ENCODE peak calls at places on chromosomes 5 and 9, in seven cellular contexts. P, Z, G, M, Y, F and K are unnamed samples.

GRCh38 chr5:61632064-61632463 is 300.0 kb downstream of the ZSWIM6 start:
- DNase-seq in F (no peak), P (no peak), G (no peak), Y (no peak), M (no peak), Z (no peak), K (no peak)

GRCh38 chr9:133768371-133768858 is 30.3 kb upstream of the SARDH start:
- DNase-seq in Z (no peak), F (no peak), G (no peak), M (no peak), P (no peak), Y (no peak), K (no peak)

GRCh38 chr5:71905804-71906711 is 187.0 kb downstream of the CARTPT start:
- DNase-seq in Z (peak), M (no peak), Y (no peak), G (no peak), P (no peak), F (no peak), K (no peak)

GRCh38 chr5:95822038-95822407 is 503 bp downstream of the GLRX start:
- DNase-seq in Z (peak), G (no peak), F (no peak), M (no peak), Y (no peak), P (peak), K (peak)

GRCh38 chr9:17509698-17510097 is 69.2 kb upstream of the SH3GL2 start:
- DNase-seq in G (no peak), M (no peak), Z (no peak), P (no peak), Y (no peak), F (no peak), K (no peak)

GRCh38 chr9:108664309-108665255 is 191.2 kb downstream of the ACTL7B start:
- DNase-seq in Y (no peak), G (no peak), P (no peak), F (no peak), M (no peak), Z (no peak), K (no peak)

GRCh38 chr5:38258319-38259061 is at the start of gene EGFLAM:
- DNase-seq in F (no peak), P (peak), M (peak), Y (no peak), Z (peak), G (no peak), K (peak)

GRCh38 chr9:137245450-137246421 is 4.6 kb downstream of the TUBB4B start:
- DNase-seq in P (no peak), G (no peak), M (no peak), F (no peak), Y (no peak), Z (no peak), K (no peak)

GRCh38 chr5:151288180-151288579 is 15.4 kb downstream of the SLC36A3 start:
- DNase-seq in F (no peak), Y (peak), M (no peak), Z (no peak), P (no peak), G (peak), K (peak)

GRCh38 chr5:123086376-123087055 is 2.5 kb upstream of the PRDM6 start:
- DNase-seq in G (no peak), P (no peak), Z (peak), Y (no peak), F (no peak), M (peak), K (no peak)

GRCh38 chr9:72718503-72718902 is 197.1 kb downstream of the TMC1 start:
- DNase-seq in Y (no peak), G (no peak), Z (no peak), M (peak), F (no peak), P (no peak), K (no peak)

GRCh38 chr5:130549884-130550552 is 615.0 kb downstream of the HINT1 start:
- DNase-seq in M (no peak), Z (no peak), G (peak), P (no peak), Y (peak), F (no peak), K (no peak)

GRCh38 chr5:177472460-177473441 is 683 bp downstream of the DBN1 start:
- DNase-seq in P (peak), M (no peak), Y (peak), F (no peak), Z (peak), G (no peak), K (peak)

GRCh38 chr5:43315262-43315661 is 2.0 kb upstream of the HMGCS1 start:
- DNase-seq in F (no peak), P (no peak), G (peak), Y (no peak), M (no peak), Z (no peak), K (no peak)

GRCh38 chr5:109692011-109692410 is 2.3 kb downstream of the MAN2A1 start:
- DNase-seq in Z (no peak), P (no peak), G (no peak), F (no peak), M (no peak), Y (no peak), K (no peak)

GRCh38 chr5:103562453-103563157 is at the start of gene NUDT12:
- DNase-seq in Z (peak), Y (peak), P (peak), M (peak), G (peak), F (peak), K (peak)

GRCh38 chr9:123347289-123348060 is 8.5 kb upstream of the CRB2 start:
- DNase-seq in Z (no peak), G (no peak), P (no peak), F (no peak), Y (no peak), M (no peak), K (no peak)

GRCh38 chr9:134052491-134052890 is 15.3 kb downstream of the BRD3 start:
- DNase-seq in P (no peak), Z (no peak), Y (no peak), F (no peak), G (no peak), M (no peak), K (no peak)

GRCh38 chr9:133986774-133987454 is 5.2 kb downstream of the VAV2 start:
- DNase-seq in Z (no peak), Y (no peak), M (no peak), P (no peak), G (no peak), F (no peak), K (no peak)

GRCh38 chr5:57441557-57441956 is 41.1 kb downstream of the ACTBL2 start:
- DNase-seq in Y (no peak), F (no peak), M (no peak), G (no peak), Z (no peak), P (peak), K (no peak)

GRCh38 chr9:106920701-106921283 is 57.8 kb downstream of the ZNF462 start:
- DNase-seq in F (no peak), Y (peak), M (no peak), G (peak), Z (no peak), P (no peak), K (no peak)

GRCh38 chr5:112709416-112709815 is 28.3 kb upstream of the APC start:
- DNase-seq in Y (no peak), M (no peak), G (no peak), P (no peak), F (no peak), Z (no peak), K (no peak)

GRCh38 chr5:112420111-112420864 is 1.2 kb upstream of the EPB41L4A start:
- DNase-seq in F (peak), G (peak), Y (peak), P (peak), M (peak), Z (peak), K (peak)

DNA sequence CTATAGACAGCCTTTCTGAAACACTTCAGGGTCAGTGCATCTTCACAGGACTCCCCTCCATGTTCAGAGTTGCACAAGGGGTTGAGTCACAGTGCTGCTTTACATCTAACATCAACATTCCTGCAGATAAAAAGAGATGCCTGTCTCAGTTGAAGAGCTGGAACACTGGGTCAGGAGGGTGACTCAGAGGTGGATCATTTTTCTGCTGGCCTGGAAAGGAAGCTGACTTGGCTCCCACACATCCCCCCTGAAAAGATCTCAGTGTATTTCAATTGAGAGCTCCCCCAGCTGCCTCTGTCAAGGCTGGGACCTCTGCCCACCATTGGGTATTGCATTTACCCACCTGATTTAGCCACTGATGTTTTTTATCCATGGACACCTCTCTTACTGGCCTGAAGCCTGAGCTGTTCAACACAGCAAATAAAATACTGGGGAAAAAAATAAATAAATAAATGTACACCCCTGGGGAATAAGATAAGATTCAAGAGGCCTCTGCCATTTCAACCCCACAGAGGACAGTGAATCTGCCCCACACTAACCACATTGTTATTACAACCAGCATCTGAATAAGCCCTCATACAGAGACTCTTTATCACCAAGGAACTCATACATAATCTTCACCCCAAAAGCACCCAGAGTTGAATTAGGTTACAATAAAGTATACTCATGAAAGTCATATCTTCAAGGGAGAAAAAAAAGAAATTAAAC is 716.4 kb downstream of the SEMA5A start:
- DNase-seq in Z (no peak), G (no peak), F (no peak), P (no peak), M (no peak), Y (no peak), K (no peak)
- TF ChIP-seq JUND in Z (peak), G (no peak), F (no peak), P (no peak), M (no peak), Y (no peak), K (no peak)

GRCh38 chr9:130040901-130041647 is 1.9 kb downstream of the FNBP1 start:
- DNase-seq in P (no peak), Y (no peak), Z (no peak), M (no peak), G (no peak), F (no peak), K (no peak)

GRCh38 chr9:130030821-130031481 is 12.0 kb downstream of the FNBP1 start:
- DNase-seq in M (no peak), Z (no peak), Y (peak), G (no peak), F (no peak), P (no peak), K (no peak)

GRCh38 chr9:130034570-130034969 is 8.4 kb downstream of the FNBP1 start:
- DNase-seq in M (no peak), Z (no peak), F (no peak), G (no peak), Y (no peak), P (no peak), K (no peak)

GRCh38 chr9:130039504-130040147 is 3.4 kb downstream of the FNBP1 start:
- DNase-seq in Y (no peak), M (no peak), F (peak), P (no peak), Z (peak), G (no peak), K (no peak)

GRCh38 chr9:130036099-130036498 is 6.9 kb downstream of the FNBP1 start:
- DNase-seq in M (no peak), Z (no peak), F (no peak), P (no peak), Y (no peak), G (no peak), K (no peak)
- TF ChIP-seq JUND in M (no peak), Z (no peak), F (no peak), P (no peak), Y (no peak), G (no peak), K (no peak)

DNA sequence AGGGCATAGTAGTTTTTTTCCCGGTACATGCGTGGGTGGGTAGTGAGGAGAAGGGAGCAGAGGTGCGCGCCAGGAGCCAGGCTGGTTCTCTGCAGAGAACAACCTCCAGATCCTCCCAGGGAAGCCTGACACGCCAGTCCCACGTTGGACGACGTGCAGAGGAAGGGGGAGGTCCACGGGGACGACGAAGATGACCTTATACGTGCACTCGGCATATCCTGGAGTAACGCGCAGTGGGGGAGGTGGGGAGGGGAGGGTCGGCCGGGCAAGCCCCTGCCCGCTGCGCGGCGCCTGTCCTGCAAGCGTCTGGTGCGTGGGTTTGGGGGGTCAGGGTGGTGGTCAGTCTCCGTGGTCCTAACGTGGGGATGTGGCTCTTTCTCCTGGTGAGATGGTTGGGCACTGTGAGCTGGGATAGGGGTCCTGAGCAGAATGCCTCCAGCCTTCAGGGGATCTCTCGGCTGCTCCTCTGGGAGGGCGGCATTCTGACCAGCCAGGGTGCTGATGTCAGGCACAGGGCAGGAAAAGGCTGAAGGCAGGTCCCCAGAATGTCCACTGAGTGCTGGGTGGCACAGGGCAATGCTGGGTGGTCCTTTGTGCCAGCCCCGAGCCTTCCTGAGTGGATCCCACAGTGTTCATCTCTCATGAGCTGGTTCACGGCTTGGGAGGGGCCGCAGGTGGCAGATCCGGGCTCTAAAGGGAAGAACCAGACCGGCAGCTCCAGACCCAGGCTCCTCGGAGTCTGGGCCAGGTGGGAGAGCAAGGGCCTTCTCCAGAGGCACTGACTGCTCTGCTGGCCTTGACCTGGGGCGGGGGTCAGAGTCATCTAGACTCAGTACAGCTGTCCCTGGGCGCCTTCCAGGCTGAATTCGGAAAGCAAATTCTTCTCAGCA is 10.5 kb upstream of the SCGB3A1 start:
- DNase-seq in M (no peak), Y (no peak), G (no peak), P (no peak), F (no peak), Z (peak), K (no peak)
- TF ChIP-seq JUND in M (no peak), Y (no peak), G (no peak), P (no peak), F (no peak), Z (no peak), K (no peak)

GRCh38 chr9:86352440-86353106 is 1.6 kb downstream of the TUT7 start:
- DNase-seq in P (no peak), Z (no peak), F (no peak), G (no peak), M (no peak), Y (no peak), K (no peak)
- TF ChIP-seq JUND in P (no peak), Z (no peak), F (no peak), G (no peak), M (no peak), Y (no peak), K (no peak)

GRCh38 chr9:3845549-3845948 is 319.7 kb upstream of the RFX3 start:
- DNase-seq in F (no peak), G (no peak), P (no peak), Y (no peak), Z (no peak), M (no peak), K (no peak)

GRCh38 chr9:3847377-3847776 is 321.6 kb upstream of the RFX3 start:
- DNase-seq in P (no peak), F (no peak), Y (no peak), M (no peak), G (no peak), Z (no peak), K (no peak)

GRCh38 chr9:3850083-3850482 is 324.3 kb upstream of the RFX3 start:
- DNase-seq in P (no peak), M (no peak), G (no peak), F (no peak), Z (no peak), Y (no peak), K (no peak)

GRCh38 chr9:3852545-3852944 is 326.7 kb upstream of the RFX3 start:
- DNase-seq in Z (no peak), F (no peak), M (no peak), P (no peak), Y (no peak), G (no peak), K (no peak)

DNA sequence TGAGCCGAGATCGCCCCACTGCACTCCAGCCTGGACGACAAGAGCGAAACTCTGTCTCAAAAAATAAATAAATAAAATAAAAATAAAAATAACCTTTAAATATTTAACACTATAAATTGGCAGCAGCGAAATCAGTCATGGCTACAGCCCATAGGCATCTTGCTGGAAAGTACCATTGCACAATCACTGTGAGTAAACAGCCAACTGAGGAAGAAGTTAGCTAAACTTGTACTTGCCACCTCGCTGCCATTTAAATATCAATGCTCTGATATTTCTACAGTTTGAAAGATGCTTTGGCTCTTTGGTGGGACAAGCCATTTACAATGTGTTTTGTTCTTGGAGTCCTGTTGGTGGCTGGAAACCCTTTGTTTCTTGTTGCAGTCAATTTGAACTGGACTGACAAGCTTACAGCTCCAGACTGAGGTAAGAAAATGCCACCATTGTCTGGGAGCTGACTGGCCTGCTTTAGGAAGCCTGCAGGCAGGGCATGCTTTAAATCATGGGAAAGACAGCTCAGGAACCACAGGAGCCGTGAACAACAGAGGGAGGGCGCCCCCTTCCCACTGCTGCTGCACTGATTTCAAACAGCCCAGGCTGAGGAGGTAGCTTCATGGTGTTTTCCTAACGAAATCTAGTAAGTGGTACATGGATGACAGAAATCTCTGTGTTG is 322.8 kb upstream of the RFX3 start:
- DNase-seq in M (peak), Y (peak), Z (peak), F (no peak), G (no peak), P (no peak), K (peak)
- TF ChIP-seq JUND in M (no peak), Y (no peak), Z (no peak), F (no peak), G (no peak), P (no peak), K (no peak)

GRCh38 chr5:93513298-93513697 is 67.7 kb downstream of the NR2F1-AS1 start:
- DNase-seq in G (no peak), P (no peak), Y (no peak), F (no peak), Z (no peak), M (no peak), K (no peak)
- TF ChIP-seq JUND in G (no peak), P (no peak), Y (no peak), F (no peak), Z (no peak), M (no peak), K (no peak)

GRCh38 chr9:131013771-131014676 is 5.0 kb downstream of the LAMC3 start:
- DNase-seq in Z (no peak), F (no peak), G (no peak), Y (no peak), M (no peak), P (peak), K (no peak)
- TF ChIP-seq JUND in Z (no peak), F (no peak), G (no peak), Y (no peak), M (no peak), P (no peak), K (no peak)

GRCh38 chr5:107687937-107688336 is 17.2 kb upstream of the EFNA5 start:
- DNase-seq in F (no peak), Y (no peak), Z (no peak), P (no peak), G (no peak), M (no peak), K (no peak)
- TF ChIP-seq JUND in F (no peak), Y (no peak), Z (no peak), P (no peak), G (no peak), M (no peak), K (no peak)

GRCh38 chr9:101601904-101602765 is 7.4 kb upstream of the PPP3R2 start:
- DNase-seq in F (no peak), M (no peak), Y (peak), P (peak), Z (peak), G (peak), K (peak)
- TF ChIP-seq JUND in F (no peak), M (no peak), Y (no peak), P (no peak), Z (no peak), G (no peak), K (no peak)